ENCODE peak calls at places on chromosomes 2 and 18, in eight cellular contexts. K is choroid plexus epithelial cell; R is cardiac fibroblast; Z is effector CD4-positive, alpha-beta T cell; V is C1 segment of cervical spinal cord; G is skeletal muscle cell; O is stimulated activated CD4-positive, alpha-beta T cell treated with anti-CD3 and anti-CD28 coated beads, Interleukin-2, amount 100 ng/mL, for 48 hours; W is hippocampal formation. L is an unnamed sample.

GRCh38 chr2:211435331-211435730 is 878.9 kb downstream of the CPS1 start:
- DNase-seq in W (no peak), K (no peak), Z (no peak), G (no peak), R (no peak), O (no peak), V (no peak), L (no peak)

GRCh38 chr2:215680605-215681598 is 245.0 kb upstream of the FN1 start:
- DNase-seq in V (no peak), W (no peak), K (peak; percentile 97), O (no peak), G (peak; percentile 92), Z (no peak), R (peak; percentile 84), L (no peak)

GRCh38 chr2:105827351-105828096 is 82.8 kb downstream of the NCK2 start:
- DNase-seq in V (no peak), W (no peak), O (no peak), K (no peak), R (no peak), G (no peak), Z (no peak), L (no peak)

GRCh38 chr2:58448065-58448507 is 207.0 kb upstream of the FANCL start:
- DNase-seq in O (peak; percentile 11), W (peak; percentile 79), Z (no peak), V (peak; percentile 72), K (peak; percentile 82), G (peak; percentile 23), R (peak; percentile 68), L (peak; percentile 32)

GRCh38 chr18:79733996-79734770 is 54.6 kb downstream of the CTDP1 start:
- DNase-seq in G (peak; percentile 30), V (no peak), O (no peak), Z (no peak), R (no peak), W (no peak), K (no peak), L (no peak)

GRCh38 chr2:43776317-43776716 is 2.5 kb downstream of the DYNC2LI1 start:
- DNase-seq in W (no peak), Z (no peak), V (no peak), G (no peak), O (no peak), K (no peak), R (no peak), L (no peak)

GRCh38 chr2:152370783-152371182 is 35.8 kb downstream of the FMNL2 start:
- DNase-seq in Z (no peak), R (no peak), K (peak; percentile 40), O (no peak), W (no peak), G (no peak), V (no peak), L (no peak)

GRCh38 chr2:209425082-209426071 is 1.5 kb downstream of the MAP2 start:
- DNase-seq in R (peak; percentile 72), Z (no peak), V (no peak), O (no peak), K (peak; percentile 80), W (no peak), G (no peak), L (peak; percentile 36)

GRCh38 chr2:96775160-96775559 is 14.5 kb downstream of the CNNM4 start:
- DNase-seq in W (no peak), O (no peak), G (no peak), V (no peak), R (no peak), K (no peak), Z (no peak), L (no peak)

GRCh38 chr2:194346189-194346588 is 1310.8 kb upstream of the SLC39A10 start:
- DNase-seq in O (no peak), W (no peak), V (no peak), R (no peak), Z (no peak), K (no peak), G (no peak), L (peak; percentile 64)

GRCh38 chr2:3637311-3637675 is 20.7 kb upstream of the ALLC start:
- DNase-seq in R (no peak), Z (no peak), V (no peak), G (no peak), W (no peak), K (no peak), O (no peak), L (no peak)

GRCh38 chr2:9174771-9175441 is 31.7 kb upstream of the ASAP2 start:
- DNase-seq in O (no peak), G (peak; percentile 79), V (no peak), Z (no peak), W (no peak), K (peak; percentile 76), R (peak; percentile 55), L (no peak)

GRCh38 chr2:239211391-239212094 is 189.3 kb downstream of the HDAC4 start:
- DNase-seq in V (no peak), K (no peak), W (no peak), Z (no peak), O (no peak), G (no peak), R (no peak), L (no peak)

GRCh38 chr2:46036929-46037328 is 260.3 kb upstream of the EPAS1 start:
- DNase-seq in V (no peak), O (no peak), G (no peak), K (peak; percentile 21), W (no peak), Z (no peak), R (peak; percentile 66), L (no peak)

GRCh38 chr2:241817126-241817820 is 8.3 kb downstream of the NEU4 start:
- DNase-seq in R (no peak), Z (no peak), K (no peak), V (no peak), O (no peak), W (no peak), G (no peak), L (no peak)

GRCh38 chr2:60867848-60868247 is 13.5 kb upstream of the REL start:
- DNase-seq in G (no peak), Z (no peak), O (no peak), R (peak; percentile 10), W (no peak), K (no peak), V (no peak), L (no peak)

GRCh38 chr2:46006634-46007033 is 290.6 kb upstream of the EPAS1 start:
- DNase-seq in K (no peak), W (no peak), V (no peak), O (no peak), Z (no peak), G (no peak), R (no peak), L (no peak)

GRCh38 chr2:224952942-224953657 is 89.2 kb downstream of the DOCK10 start:
- DNase-seq in V (no peak), Z (no peak), G (no peak), K (no peak), R (no peak), W (no peak), O (no peak), L (no peak)